ENCODE peak calls at places on chromosomes 2 and 18, in eight cellular contexts. One of them, this sample, is unnamed.

GRCh38 chr2:85430780-85431601 is 12.5 kb downstream of the SH2D6 start:
- DNase-seq in right lobe of liver: no peak
- DNase-seq in adipocyte: no peak
- DNase-seq in GM23248: no peak
- DNase-seq in DND-41: no peak
- DNase-seq in ascending aorta: no peak
- DNase-seq in prostate gland: no peak
- DNase-seq in HCT116: no peak
- DNase-seq in this sample: no peak

GRCh38 chr2:167289651-167290410 is 401.6 kb downstream of the XIRP2 start:
- DNase-seq in right lobe of liver: no peak
- DNase-seq in ascending aorta: no peak
- DNase-seq in prostate gland: no peak
- DNase-seq in HCT116: no peak
- DNase-seq in DND-41: no peak
- DNase-seq in GM23248: no peak
- DNase-seq in adipocyte: no peak
- DNase-seq in this sample: no peak

GRCh38 chr2:127313359-127313758 is 19.4 kb upstream of the ERCC3 start:
- DNase-seq in adipocyte: no peak
- DNase-seq in right lobe of liver: no peak
- DNase-seq in GM23248: no peak
- DNase-seq in DND-41: no peak
- DNase-seq in ascending aorta: no peak
- DNase-seq in HCT116: no peak
- DNase-seq in prostate gland: no peak
- DNase-seq in this sample: no peak

GRCh38 chr2:132757676-132758075 is 87.7 kb upstream of the LYPD1 start:
- DNase-seq in HCT116: no peak
- DNase-seq in prostate gland: no peak
- DNase-seq in right lobe of liver: no peak
- DNase-seq in adipocyte: no peak
- DNase-seq in ascending aorta: no peak
- DNase-seq in GM23248: peak; percentile 3
- DNase-seq in DND-41: no peak
- DNase-seq in this sample: no peak

GRCh38 chr2:234950730-234951385 is 959 bp upstream of the SH3BP4 start:
- DNase-seq in GM23248: peak; percentile 82
- DNase-seq in adipocyte: peak; percentile 82
- DNase-seq in DND-41: no peak
- DNase-seq in HCT116: no peak
- DNase-seq in right lobe of liver: no peak
- DNase-seq in ascending aorta: no peak
- DNase-seq in prostate gland: peak; percentile 36
- DNase-seq in this sample: no peak

GRCh38 chr2:109436635-109437225 is 177.0 kb downstream of the SEPTIN10 start:
- DNase-seq in HCT116: no peak
- DNase-seq in adipocyte: no peak
- DNase-seq in ascending aorta: no peak
- DNase-seq in right lobe of liver: no peak
- DNase-seq in DND-41: no peak
- DNase-seq in GM23248: no peak
- DNase-seq in prostate gland: no peak
- DNase-seq in this sample: no peak

GRCh38 chr2:162293122-162293781 is 25.2 kb downstream of the IFIH1 start:
- DNase-seq in adipocyte: no peak
- DNase-seq in HCT116: no peak
- DNase-seq in DND-41: no peak
- DNase-seq in GM23248: peak; percentile 72
- DNase-seq in ascending aorta: no peak
- DNase-seq in right lobe of liver: no peak
- DNase-seq in prostate gland: no peak
- DNase-seq in this sample: no peak

GRCh38 chr2:74514368-74515270 is at the start of gene TLX2:
- DNase-seq in ascending aorta: no peak
- DNase-seq in adipocyte: no peak
- DNase-seq in right lobe of liver: no peak
- DNase-seq in GM23248: peak; percentile 42
- DNase-seq in prostate gland: no peak
- DNase-seq in HCT116: no peak
- DNase-seq in DND-41: no peak
- DNase-seq in this sample: no peak

GRCh38 chr18:53920312-53921075 is 304.0 kb downstream of the MBD2 start:
- DNase-seq in adipocyte: no peak
- DNase-seq in prostate gland: no peak
- DNase-seq in HCT116: no peak
- DNase-seq in DND-41: no peak
- DNase-seq in ascending aorta: no peak
- DNase-seq in GM23248: no peak
- DNase-seq in right lobe of liver: no peak
- DNase-seq in this sample: no peak

GRCh38 chr2:24768013-24768412 is 25.2 kb downstream of the PTRHD1 start:
- DNase-seq in ascending aorta: no peak
- DNase-seq in adipocyte: no peak
- DNase-seq in right lobe of liver: no peak
- DNase-seq in GM23248: no peak
- DNase-seq in HCT116: no peak
- DNase-seq in DND-41: no peak
- DNase-seq in prostate gland: peak; percentile 5
- DNase-seq in this sample: no peak

GRCh38 chr18:49944681-49945080 is 131.3 kb upstream of the ACAA2 start:
- DNase-seq in ascending aorta: no peak
- DNase-seq in HCT116: no peak
- DNase-seq in prostate gland: no peak
- DNase-seq in GM23248: peak; percentile 12
- DNase-seq in right lobe of liver: no peak
- DNase-seq in DND-41: peak; percentile 6
- DNase-seq in adipocyte: no peak
- DNase-seq in this sample: no peak

GRCh38 chr2:56168163-56168562 is 15.6 kb upstream of the CCDC85A start:
- DNase-seq in HCT116: no peak
- DNase-seq in right lobe of liver: no peak
- DNase-seq in DND-41: no peak
- DNase-seq in prostate gland: no peak
- DNase-seq in ascending aorta: no peak
- DNase-seq in GM23248: peak; percentile 64
- DNase-seq in adipocyte: peak; percentile 65
- DNase-seq in this sample: no peak

GRCh38 chr2:215833531-215834162 is 179.7 kb downstream of the MREG start:
- DNase-seq in prostate gland: peak; percentile 34
- DNase-seq in DND-41: no peak
- DNase-seq in HCT116: peak; percentile 8
- DNase-seq in adipocyte: peak; percentile 75
- DNase-seq in GM23248: peak; percentile 24
- DNase-seq in ascending aorta: no peak
- DNase-seq in right lobe of liver: no peak
- DNase-seq in this sample: no peak

GRCh38 chr2:157444643-157445040 is 753 bp upstream of the CYTIP start:
- DNase-seq in GM23248: no peak
- DNase-seq in ascending aorta: no peak
- DNase-seq in right lobe of liver: no peak
- DNase-seq in adipocyte: no peak
- DNase-seq in prostate gland: no peak
- DNase-seq in DND-41: no peak
- DNase-seq in HCT116: no peak
- DNase-seq in this sample: no peak

GRCh38 chr2:216551234-216551633 is 52.6 kb downstream of the RPL37A start:
- DNase-seq in HCT116: no peak
- DNase-seq in DND-41: no peak
- DNase-seq in right lobe of liver: no peak
- DNase-seq in adipocyte: peak; percentile 94
- DNase-seq in GM23248: peak; percentile 65
- DNase-seq in ascending aorta: no peak
- DNase-seq in prostate gland: peak; percentile 58
- DNase-seq in this sample: no peak

DNA sequence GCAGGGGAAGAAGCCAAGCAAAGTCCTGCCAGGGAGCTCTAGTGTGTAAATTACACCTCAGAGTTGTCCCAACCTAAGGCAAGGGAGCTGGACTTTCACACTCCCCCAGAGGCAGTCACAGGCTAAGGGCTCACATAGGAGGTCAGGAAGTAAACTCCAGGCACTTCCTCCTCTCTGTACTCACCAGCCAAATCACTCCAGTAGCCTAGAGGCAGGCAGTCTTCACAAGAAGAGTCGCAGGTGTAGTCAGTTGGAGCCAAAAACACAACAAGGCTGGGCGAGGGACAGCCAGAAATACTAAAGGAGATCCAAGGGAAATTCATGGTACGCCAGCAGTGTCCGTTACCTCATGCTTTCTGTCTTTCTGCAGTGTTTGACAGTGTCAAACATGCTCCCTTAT is 205.0 kb downstream of the C1D start:
- DNase-seq in prostate gland: no peak
- DNase-seq in right lobe of liver: no peak
- DNase-seq in DND-41: no peak
- DNase-seq in HCT116: no peak
- DNase-seq in ascending aorta: no peak
- DNase-seq in GM23248: no peak
- DNase-seq in adipocyte: no peak
- DNase-seq in this sample: no peak
- H3K4me1 ChIP-seq in prostate gland: no peaks in the 10 kb centered on the region
- H3K4me1 ChIP-seq in right lobe of liver: no peaks in the 10 kb centered on the region
- H3K4me1 ChIP-seq in DND-41: no peaks in the 10 kb centered on the region
- H3K4me1 ChIP-seq in HCT116: no peaks in the 10 kb centered on the region
- H3K4me1 ChIP-seq in ascending aorta: no peaks in the 10 kb centered on the region
- H3K4me1 ChIP-seq in GM23248: peaks cover 13% of the 10 kb centered on the region
- H3K4me1 ChIP-seq in adipocyte: peaks cover 4% of the 10 kb centered on the region
- H3K4me1 ChIP-seq in this sample: no peaks in the 10 kb centered on the region

GRCh38 chr2:138691667-138692066 is 88.5 kb downstream of the NXPH2 start:
- DNase-seq in ascending aorta: no peak
- DNase-seq in prostate gland: no peak
- DNase-seq in right lobe of liver: no peak
- DNase-seq in adipocyte: no peak
- DNase-seq in DND-41: no peak
- DNase-seq in HCT116: no peak
- DNase-seq in GM23248: no peak
- DNase-seq in this sample: no peak
- H3K4me1 ChIP-seq in ascending aorta: no peaks in the 10 kb centered on the region
- H3K4me1 ChIP-seq in prostate gland: no peaks in the 10 kb centered on the region
- H3K4me1 ChIP-seq in right lobe of liver: no peaks in the 10 kb centered on the region
- H3K4me1 ChIP-seq in adipocyte: no peaks in the 10 kb centered on the region
- H3K4me1 ChIP-seq in DND-41: no peaks in the 10 kb centered on the region
- H3K4me1 ChIP-seq in HCT116: no peaks in the 10 kb centered on the region
- H3K4me1 ChIP-seq in GM23248: no peaks in the 10 kb centered on the region
- H3K4me1 ChIP-seq in this sample: no peaks in the 10 kb centered on the region

GRCh38 chr2:181682026-181682789 is 1.9 kb upstream of the NEUROD1 start:
- DNase-seq in GM23248: no peak
- DNase-seq in prostate gland: no peak
- DNase-seq in HCT116: no peak
- DNase-seq in ascending aorta: no peak
- DNase-seq in DND-41: no peak
- DNase-seq in right lobe of liver: no peak
- DNase-seq in adipocyte: no peak
- DNase-seq in this sample: no peak
- H3K4me1 ChIP-seq in GM23248: no peaks in the 10 kb centered on the region
- H3K4me1 ChIP-seq in prostate gland: peaks cover 4% of the 10 kb centered on the region
- H3K4me1 ChIP-seq in HCT116: no peaks in the 10 kb centered on the region
- H3K4me1 ChIP-seq in ascending aorta: no peaks in the 10 kb centered on the region
- H3K4me1 ChIP-seq in DND-41: no peaks in the 10 kb centered on the region
- H3K4me1 ChIP-seq in right lobe of liver: no peaks in the 10 kb centered on the region
- H3K4me1 ChIP-seq in adipocyte: peaks cover 4% of the 10 kb centered on the region
- H3K4me1 ChIP-seq in this sample: no peaks in the 10 kb centered on the region

DNA sequence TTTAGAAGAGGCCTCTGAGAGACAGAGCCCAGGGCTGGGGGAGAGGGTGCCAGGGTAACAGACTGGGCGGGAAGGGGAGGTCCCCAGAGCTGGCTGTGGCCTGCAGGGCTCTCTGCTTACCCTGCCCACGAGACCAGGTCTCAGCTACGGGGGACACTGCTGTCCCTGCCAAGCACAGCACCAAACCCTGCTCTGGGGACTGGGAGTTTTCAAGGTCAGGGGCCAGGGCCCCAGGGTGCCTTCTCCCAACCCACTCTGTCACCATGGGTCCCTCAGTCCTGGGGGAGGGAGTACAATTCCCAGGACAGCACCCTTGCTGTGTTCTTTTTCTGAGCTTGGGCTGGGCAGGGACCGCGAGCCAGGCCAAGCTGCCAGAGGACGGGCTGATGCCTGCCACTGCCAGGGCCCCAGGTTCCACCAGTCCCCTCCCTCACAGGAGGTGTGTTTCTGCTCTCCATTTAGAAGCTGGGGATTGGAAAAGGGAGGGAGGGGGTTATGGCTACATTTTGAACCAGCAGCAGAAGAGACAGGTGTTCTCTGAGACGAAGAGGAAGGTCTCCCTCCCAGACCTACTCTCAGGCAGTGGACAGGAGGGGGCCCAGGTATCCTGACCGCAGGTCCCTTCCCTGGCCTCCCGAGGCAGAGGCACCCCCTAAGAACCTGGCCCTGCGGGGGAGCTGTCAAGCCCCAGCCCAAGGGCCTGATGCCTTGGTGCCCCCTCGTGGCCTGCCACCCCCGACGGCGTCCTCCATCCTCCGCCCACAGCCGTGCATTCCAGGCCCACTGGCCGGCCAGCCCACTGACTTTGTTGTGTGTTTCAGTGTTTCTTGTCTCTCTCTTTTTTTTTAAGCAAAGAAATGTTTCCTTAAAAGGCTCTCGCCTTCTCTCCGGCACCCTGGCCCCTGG is 80.4 kb downstream of the TNS1 start:
- DNase-seq in HCT116: no peak
- DNase-seq in prostate gland: peak; percentile 67
- DNase-seq in GM23248: peak; percentile 60
- DNase-seq in DND-41: no peak
- DNase-seq in ascending aorta: no peak
- DNase-seq in adipocyte: peak; percentile 49
- DNase-seq in right lobe of liver: no peak
- DNase-seq in this sample: no peak
- H3K4me1 ChIP-seq in HCT116: no peaks in the 10 kb centered on the region
- H3K4me1 ChIP-seq in prostate gland: peaks cover 37% of the 10 kb centered on the region
- H3K4me1 ChIP-seq in GM23248: peaks cover 51% of the 10 kb centered on the region
- H3K4me1 ChIP-seq in DND-41: no peaks in the 10 kb centered on the region
- H3K4me1 ChIP-seq in ascending aorta: peaks cover 50% of the 10 kb centered on the region
- H3K4me1 ChIP-seq in adipocyte: peaks cover 73% of the 10 kb centered on the region
- H3K4me1 ChIP-seq in right lobe of liver: peaks cover 87% of the 10 kb centered on the region
- H3K4me1 ChIP-seq in this sample: no peaks in the 10 kb centered on the region

This sample was measured in HAP-1.